ENCODE peak calls at places on chromosomes 4 and X, in eight cellular contexts. One of them, this sample, is unnamed.

GRCh38 chr4:83370640-83370906 is 35.9 kb upstream of the HPSE start:
- DNase-seq in smooth muscle cell of the brain vasculature: no peak
- DNase-seq in AML-193: no peak
- DNase-seq in K562: no peak
- DNase-seq in activated naive CD4-positive, alpha-beta T cell: no peak
- DNase-seq in NCI-H774: no peak
- DNase-seq in nephron progenitor cell: no peak
- DNase-seq in EL: peak
- DNase-seq in this sample: no peak

GRCh38 chr4:17647927-17648326 is 33.5 kb downstream of the MED28 start:
- DNase-seq in smooth muscle cell of the brain vasculature: no peak
- DNase-seq in AML-193: no peak
- DNase-seq in K562: no peak
- DNase-seq in activated naive CD4-positive, alpha-beta T cell: no peak
- DNase-seq in NCI-H774: no peak
- DNase-seq in nephron progenitor cell: no peak
- DNase-seq in EL: no peak
- DNase-seq in this sample: no peak

GRCh38 chr4:55409468-55410171 is 13.9 kb downstream of the TMEM165 start:
- DNase-seq in smooth muscle cell of the brain vasculature: no peak
- DNase-seq in AML-193: no peak
- DNase-seq in K562: no peak
- DNase-seq in activated naive CD4-positive, alpha-beta T cell: no peak
- DNase-seq in NCI-H774: no peak
- DNase-seq in nephron progenitor cell: no peak
- DNase-seq in EL: peak
- DNase-seq in this sample: peak

GRCh38 chrX:119989905-119990408 is 46.4 kb upstream of the NKAP start:
- DNase-seq in smooth muscle cell of the brain vasculature: no peak
- DNase-seq in AML-193: no peak
- DNase-seq in K562: no peak
- DNase-seq in activated naive CD4-positive, alpha-beta T cell: no peak
- DNase-seq in NCI-H774: no peak
- DNase-seq in nephron progenitor cell: no peak
- DNase-seq in EL: no peak
- DNase-seq in this sample: no peak

GRCh38 chr4:176044589-176044951 is 21.1 kb upstream of the WDR17 start:
- DNase-seq in smooth muscle cell of the brain vasculature: no peak
- DNase-seq in AML-193: no peak
- DNase-seq in K562: no peak
- DNase-seq in activated naive CD4-positive, alpha-beta T cell: no peak
- DNase-seq in NCI-H774: no peak
- DNase-seq in nephron progenitor cell: no peak
- DNase-seq in EL: peak
- DNase-seq in this sample: no peak

GRCh38 chrX:119984652-119985051 is 41.1 kb upstream of the NKAP start:
- DNase-seq in smooth muscle cell of the brain vasculature: no peak
- DNase-seq in AML-193: no peak
- DNase-seq in K562: no peak
- DNase-seq in activated naive CD4-positive, alpha-beta T cell: no peak
- DNase-seq in NCI-H774: no peak
- DNase-seq in nephron progenitor cell: no peak
- DNase-seq in EL: no peak
- DNase-seq in this sample: no peak

GRCh38 chr4:39792128-39792527 is 94.2 kb downstream of the UBE2K start:
- DNase-seq in smooth muscle cell of the brain vasculature: no peak
- DNase-seq in AML-193: no peak
- DNase-seq in K562: no peak
- DNase-seq in activated naive CD4-positive, alpha-beta T cell: no peak
- DNase-seq in NCI-H774: no peak
- DNase-seq in nephron progenitor cell: no peak
- DNase-seq in EL: no peak
- DNase-seq in this sample: no peak

GRCh38 chrX:69165116-69165651 is at the start of gene PJA1:
- DNase-seq in smooth muscle cell of the brain vasculature: peak
- DNase-seq in AML-193: peak
- DNase-seq in K562: peak
- DNase-seq in activated naive CD4-positive, alpha-beta T cell: peak
- DNase-seq in NCI-H774: peak
- DNase-seq in nephron progenitor cell: peak
- DNase-seq in EL: peak
- DNase-seq in this sample: peak

GRCh38 chrX:39856472-39857121 is 241.2 kb downstream of the BCOR start:
- DNase-seq in smooth muscle cell of the brain vasculature: no peak
- DNase-seq in AML-193: no peak
- DNase-seq in K562: no peak
- DNase-seq in activated naive CD4-positive, alpha-beta T cell: no peak
- DNase-seq in NCI-H774: no peak
- DNase-seq in nephron progenitor cell: no peak
- DNase-seq in EL: no peak
- DNase-seq in this sample: no peak

GRCh38 chr4:170854097-170854496 is 764.3 kb upstream of the AADAT start:
- DNase-seq in smooth muscle cell of the brain vasculature: no peak
- DNase-seq in AML-193: no peak
- DNase-seq in K562: no peak
- DNase-seq in activated naive CD4-positive, alpha-beta T cell: no peak
- DNase-seq in NCI-H774: no peak
- DNase-seq in nephron progenitor cell: no peak
- DNase-seq in EL: no peak
- DNase-seq in this sample: no peak

GRCh38 chr4:45078201-45078600 is 351.8 kb upstream of the GNPDA2 start:
- DNase-seq in smooth muscle cell of the brain vasculature: no peak
- DNase-seq in AML-193: no peak
- DNase-seq in K562: no peak
- DNase-seq in activated naive CD4-positive, alpha-beta T cell: no peak
- DNase-seq in NCI-H774: no peak
- DNase-seq in nephron progenitor cell: no peak
- DNase-seq in EL: no peak
- DNase-seq in this sample: no peak

GRCh38 chr4:185307136-185307950 is 88.4 kb downstream of the LRP2BP start:
- DNase-seq in smooth muscle cell of the brain vasculature: no peak
- DNase-seq in AML-193: no peak
- DNase-seq in K562: no peak
- DNase-seq in activated naive CD4-positive, alpha-beta T cell: no peak
- DNase-seq in NCI-H774: no peak
- DNase-seq in nephron progenitor cell: no peak
- DNase-seq in EL: no peak
- DNase-seq in this sample: no peak

GRCh38 chr4:95129708-95130343 is 372.1 kb downstream of the BMPR1B start:
- DNase-seq in smooth muscle cell of the brain vasculature: peak
- DNase-seq in AML-193: peak
- DNase-seq in K562: no peak
- DNase-seq in activated naive CD4-positive, alpha-beta T cell: no peak
- DNase-seq in NCI-H774: no peak
- DNase-seq in nephron progenitor cell: no peak
- DNase-seq in EL: peak
- DNase-seq in this sample: no peak

GRCh38 chrX:105564536-105564935 is 257.8 kb upstream of the NRK start:
- DNase-seq in smooth muscle cell of the brain vasculature: peak
- DNase-seq in AML-193: no peak
- DNase-seq in K562: no peak
- DNase-seq in activated naive CD4-positive, alpha-beta T cell: no peak
- DNase-seq in NCI-H774: no peak
- DNase-seq in nephron progenitor cell: no peak
- DNase-seq in EL: peak
- DNase-seq in this sample: no peak

This sample was measured in C1 segment of cervical spinal cord.